ENCODE peak calls at places on chromosomes 1 and 21, in ten cellular contexts. G is epithelial cell of esophagus, I is pancreas, D is psoas muscle, H is prostate gland, W is progenitor cell of endocrine pancreas, J is IMR-90, T is kidney epithelial cell, Q is AG10803, C is cardiac fibroblast. P is an unnamed sample.

GRCh38 chr1:204438628-204439027 is 27.0 kb upstream of the PPP1R15B start:
- DNase-seq in G (peak), I (no peak), D (peak), H (no peak), W (no peak), J (peak), T (peak), Q (peak), C (peak), P (no peak)

GRCh38 chr1:21244986-21245687 is 45.1 kb downstream of the ECE1 start:
- DNase-seq in G (no peak), I (no peak), D (no peak), H (no peak), W (no peak), J (no peak), T (no peak), Q (no peak), C (no peak), P (no peak)

GRCh38 chr1:112513112-112513870 is 4.5 kb downstream of the WNT2B start:
- DNase-seq in G (peak), I (no peak), D (no peak), H (no peak), W (no peak), J (peak), T (no peak), Q (no peak), C (peak), P (no peak)

GRCh38 chr1:153506831-153507413 is 28.9 kb downstream of the S100A6 start:
- DNase-seq in G (peak), I (no peak), D (peak), H (no peak), W (no peak), J (peak), T (no peak), Q (peak), C (peak), P (no peak)

GRCh38 chr1:164774413-164774812 is 215.4 kb downstream of the PBX1 start:
- DNase-seq in G (no peak), I (no peak), D (no peak), H (no peak), W (no peak), J (no peak), T (no peak), Q (no peak), C (no peak), P (no peak)

GRCh38 chr21:16388911-16389515 is 659.2 kb downstream of the USP25 start:
- DNase-seq in G (peak), I (no peak), D (no peak), H (no peak), W (no peak), J (no peak), T (no peak), Q (no peak), C (no peak), P (no peak)

GRCh38 chr1:235648954-235649721 is 446 bp downstream of the GNG4 start:
- DNase-seq in G (peak), I (peak), D (peak), H (peak), W (peak), J (peak), T (no peak), Q (peak), C (peak), P (peak)

GRCh38 chr1:109895720-109896504 is 14.7 kb upstream of the CSF1 start:
- DNase-seq in G (no peak), I (no peak), D (peak), H (no peak), W (no peak), J (peak), T (no peak), Q (no peak), C (peak), P (peak)

GRCh38 chr1:43267291-43267805 is 2.4 kb upstream of the TMEM125 start:
- DNase-seq in G (no peak), I (no peak), D (no peak), H (no peak), W (no peak), J (peak), T (no peak), Q (peak), C (peak), P (no peak)

DNA sequence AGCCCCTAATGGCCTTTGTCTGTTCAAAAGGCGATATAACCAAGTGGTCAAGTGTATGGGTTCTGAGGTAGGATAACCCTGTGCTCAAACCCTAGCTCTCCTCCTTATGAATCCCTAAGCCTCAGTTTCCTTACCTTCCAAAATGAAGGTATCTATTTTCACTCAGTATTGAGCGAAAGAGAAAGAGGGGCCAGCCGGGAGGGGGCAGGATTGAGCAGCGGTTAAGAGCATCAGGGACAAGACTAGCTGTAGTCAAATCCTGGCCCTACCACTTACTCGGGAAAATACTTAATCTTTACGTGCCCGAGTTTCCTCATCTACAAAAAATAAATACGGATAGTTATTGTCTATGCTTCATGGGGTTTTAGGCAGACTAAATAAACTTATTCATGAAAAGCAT is 25.7 kb downstream of the LY9 start:
- DNase-seq in G (no peak), I (no peak), D (no peak), H (no peak), W (no peak), J (no peak), T (no peak), Q (no peak), C (peak), P (no peak)
- TF ChIP-seq CTCF in G (peak), I (no peak), D (no peak), H (no peak), W (no peak), J (no peak), T (no peak), Q (peak), C (no peak), P (peak)

GRCh38 chr1:160942926-160943325 is 11.7 kb downstream of the ITLN2 start:
- DNase-seq in G (peak), I (no peak), D (no peak), H (no peak), W (no peak), J (no peak), T (no peak), Q (no peak), C (peak), P (no peak)
- TF ChIP-seq CTCF in G (peak), I (no peak), D (no peak), H (no peak), W (peak), J (peak), T (peak), Q (peak), C (peak), P (no peak)

GRCh38 chr1:26781206-26781825 is 6.4 kb upstream of the PIGV start:
- DNase-seq in G (no peak), I (no peak), D (no peak), H (no peak), W (no peak), J (no peak), T (no peak), Q (no peak), C (no peak), P (no peak)

GRCh38 chr1:26783646-26784022 is 4.1 kb upstream of the PIGV start:
- DNase-seq in G (no peak), I (no peak), D (no peak), H (no peak), W (no peak), J (no peak), T (no peak), Q (no peak), C (no peak), P (no peak)

GRCh38 chr1:26784023-26784871 is 3.5 kb upstream of the PIGV start:
- DNase-seq in G (peak), I (no peak), D (no peak), H (peak), W (peak), J (peak), T (no peak), Q (peak), C (peak), P (no peak)

GRCh38 chr1:26780344-26780957 is 7.3 kb upstream of the PIGV start:
- DNase-seq in G (peak), I (no peak), D (no peak), H (no peak), W (no peak), J (no peak), T (no peak), Q (no peak), C (no peak), P (no peak)

DNA sequence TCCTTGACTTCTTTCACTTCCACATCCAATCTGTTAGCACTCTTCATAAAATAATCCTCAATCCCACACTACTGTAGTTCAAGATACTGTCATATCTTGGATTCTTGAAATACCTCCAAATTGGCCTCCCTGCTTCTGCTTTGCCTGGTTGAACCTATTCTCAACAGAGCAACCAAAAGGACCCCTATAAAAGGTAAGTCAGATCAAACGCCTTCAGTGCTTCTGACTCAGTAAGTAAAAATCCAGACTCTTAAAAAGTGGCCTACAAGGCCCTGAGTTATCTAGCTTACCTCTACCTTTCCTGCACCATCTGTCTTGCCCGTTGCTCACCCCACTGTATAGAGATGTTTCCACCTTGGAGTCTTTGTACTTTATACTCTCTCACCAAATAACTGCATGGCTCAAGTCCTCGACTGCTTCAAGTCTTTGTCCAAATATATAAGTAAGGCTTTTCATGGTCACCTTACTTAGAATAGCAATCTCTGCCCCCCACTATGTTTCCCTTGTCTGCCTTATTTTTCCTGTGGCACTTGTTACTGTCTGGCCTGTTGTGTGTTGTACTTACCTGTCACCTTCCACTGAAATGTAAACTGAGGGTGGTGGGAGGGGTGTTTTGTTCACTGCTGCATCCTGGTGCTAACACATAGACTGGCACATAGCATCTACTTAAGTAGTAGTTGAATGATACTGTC is 5.1 kb upstream of the PIGV start:
- DNase-seq in G (no peak), I (no peak), D (no peak), H (no peak), W (no peak), J (no peak), T (no peak), Q (no peak), C (no peak), P (no peak)
- TF ChIP-seq CTCF in G (no peak), I (no peak), D (no peak), H (no peak), W (no peak), J (no peak), T (no peak), Q (no peak), C (no peak), P (no peak)

GRCh38 chr1:18828224-18828623 is 31.2 kb downstream of the TAS1R2 start:
- DNase-seq in G (no peak), I (no peak), D (no peak), H (no peak), W (no peak), J (no peak), T (no peak), Q (no peak), C (no peak), P (no peak)
- TF ChIP-seq CTCF in G (no peak), I (no peak), D (no peak), H (no peak), W (no peak), J (no peak), T (no peak), Q (no peak), C (no peak), P (peak)

GRCh38 chr21:36929622-36930021 is 36.8 kb downstream of the HLCS start:
- DNase-seq in G (peak), I (peak), D (no peak), H (peak), W (no peak), J (peak), T (no peak), Q (peak), C (peak), P (no peak)
- TF ChIP-seq CTCF in G (peak), I (no peak), D (peak), H (no peak), W (no peak), J (peak), T (no peak), Q (peak), C (no peak), P (no peak)

GRCh38 chr1:219805191-219805590 is 123.2 kb downstream of the SLC30A10 start:
- DNase-seq in G (no peak), I (no peak), D (no peak), H (no peak), W (no peak), J (no peak), T (no peak), Q (no peak), C (no peak), P (no peak)
- TF ChIP-seq CTCF in G (no peak), I (no peak), D (no peak), H (no peak), W (no peak), J (no peak), T (no peak), Q (no peak), C (no peak), P (no peak)

P was measured in natural killer cell.